ENCODE peak calls at places on chromosomes 1 and 21, in seven cellular contexts. I, K, H, S, N, D and V are unnamed samples.

GRCh38 chr1:233113009-233113712 is 162.8 kb downstream of the NTPCR start:
- DNase-seq in N (peak), I (peak), D (peak), K (peak), S (peak), H (peak), V (peak)

GRCh38 chr1:14466006-14466405 is 132.5 kb upstream of the KAZN start:
- DNase-seq in K (no peak), D (no peak), N (no peak), S (no peak), H (no peak), I (no peak), V (no peak)

GRCh38 chr1:161190962-161191521 is 7.8 kb downstream of the ADAMTS4 start:
- DNase-seq in H (no peak), S (no peak), D (no peak), N (no peak), K (peak), I (no peak), V (no peak)

GRCh38 chr1:180123463-180123936 is 31.2 kb upstream of the QSOX1 start:
- DNase-seq in N (peak), K (no peak), S (peak), I (no peak), D (no peak), H (peak), V (peak)

GRCh38 chr21:43717166-43717853 is 1.6 kb upstream of the PDXK start:
- DNase-seq in K (peak), N (no peak), I (no peak), H (no peak), D (no peak), S (no peak), V (no peak)

GRCh38 chr21:21973806-21974205 is 975.6 kb downstream of the NCAM2 start:
- DNase-seq in I (no peak), H (no peak), D (peak), N (no peak), K (no peak), S (peak), V (no peak)

GRCh38 chr1:222416001-222416791 is 131.7 kb downstream of the HHIPL2 start:
- DNase-seq in H (no peak), S (no peak), I (no peak), N (no peak), D (no peak), K (no peak), V (no peak)

GRCh38 chr1:179129702-179130473 is 48.0 kb downstream of the TOR3A start:
- DNase-seq in N (no peak), K (no peak), H (peak), D (no peak), I (peak), S (peak), V (peak)

GRCh38 chr21:25421327-25422028 is 185.8 kb downstream of the MRPL39 start:
- DNase-seq in I (no peak), S (peak), H (peak), D (peak), K (no peak), N (no peak), V (peak)

GRCh38 chr1:78229344-78229743 is 183.6 kb downstream of the GIPC2 start:
- DNase-seq in I (no peak), N (peak), H (peak), D (no peak), S (peak), K (no peak), V (peak)

GRCh38 chr1:164588388-164589341 is 29.7 kb downstream of the PBX1 start:
- DNase-seq in D (peak), K (peak), I (no peak), S (peak), N (no peak), H (peak), V (no peak)

GRCh38 chr1:23217421-23218115 is at the start of gene HTR1D:
- DNase-seq in S (no peak), K (no peak), N (no peak), H (no peak), D (peak), I (peak), V (no peak)

GRCh38 chr1:236168716-236169429 is 26.5 kb downstream of the GPR137B start:
- DNase-seq in S (peak), D (no peak), I (no peak), N (peak), K (peak), H (peak), V (peak)

GRCh38 chr21:15638856-15639549 is 90.8 kb upstream of the USP25 start:
- DNase-seq in K (no peak), I (no peak), D (peak), H (peak), N (peak), S (no peak), V (peak)

GRCh38 chr1:101198842-101199636 is 37.8 kb upstream of the S1PR1 start:
- DNase-seq in H (no peak), D (no peak), N (no peak), S (no peak), K (no peak), I (peak), V (no peak)

GRCh38 chr1:178134061-178134460 is 40.2 kb downstream of the RASAL2 start:
- DNase-seq in D (no peak), K (no peak), H (peak), N (no peak), I (no peak), S (peak), V (peak)

GRCh38 chr1:201266774-201267173 is 16.5 kb upstream of the PKP1 start:
- DNase-seq in H (peak), S (peak), I (no peak), K (no peak), D (no peak), N (peak), V (peak)

GRCh38 chr1:62735491-62736171 is 47.4 kb upstream of the DOCK7 start:
- DNase-seq in K (no peak), S (peak), N (no peak), D (no peak), I (no peak), H (peak), V (peak)

GRCh38 chr1:974687-975328 is 7.1 kb downstream of the PERM1 start:
- DNase-seq in H (no peak), N (no peak), S (no peak), D (no peak), I (no peak), K (peak), V (no peak)

GRCh38 chr1:155950829-155951228 is 9.4 kb downstream of the RXFP4 start:
- DNase-seq in S (no peak), I (no peak), K (no peak), N (no peak), H (no peak), D (no peak), V (no peak)

GRCh38 chr1:37519613-37520012 is 5.0 kb upstream of the MEAF6 start:
- DNase-seq in D (no peak), N (no peak), H (no peak), S (no peak), I (no peak), K (no peak), V (no peak)

GRCh38 chr21:30189763-30190162 is 23.2 kb upstream of the CLDN17 start:
- DNase-seq in S (no peak), N (no peak), H (no peak), K (no peak), I (no peak), D (no peak), V (no peak)

GRCh38 chr1:55055951-55056631 is 16.7 kb downstream of the PCSK9 start:
- DNase-seq in I (no peak), D (no peak), N (no peak), S (no peak), H (no peak), K (no peak), V (no peak)

GRCh38 chr1:26686795-26687194 is 9.0 kb upstream of the ARID1A start:
- DNase-seq in N (no peak), S (peak), H (peak), K (no peak), D (peak), I (no peak), V (peak)

GRCh38 chr1:71087060-71087459 is 6.2 kb upstream of the ZRANB2 start:
- DNase-seq in S (no peak), D (no peak), K (no peak), H (no peak), N (no peak), I (no peak), V (no peak)

GRCh38 chr1:10679521-10680220 is 116.8 kb downstream of the CASZ1 start:
- DNase-seq in K (no peak), D (peak), H (peak), I (no peak), N (no peak), S (peak), V (peak)

GRCh38 chr1:169595764-169596711 is 9.8 kb upstream of the F5 start:
- DNase-seq in K (no peak), S (peak), H (peak), D (peak), I (no peak), N (no peak), V (peak)

DNA sequence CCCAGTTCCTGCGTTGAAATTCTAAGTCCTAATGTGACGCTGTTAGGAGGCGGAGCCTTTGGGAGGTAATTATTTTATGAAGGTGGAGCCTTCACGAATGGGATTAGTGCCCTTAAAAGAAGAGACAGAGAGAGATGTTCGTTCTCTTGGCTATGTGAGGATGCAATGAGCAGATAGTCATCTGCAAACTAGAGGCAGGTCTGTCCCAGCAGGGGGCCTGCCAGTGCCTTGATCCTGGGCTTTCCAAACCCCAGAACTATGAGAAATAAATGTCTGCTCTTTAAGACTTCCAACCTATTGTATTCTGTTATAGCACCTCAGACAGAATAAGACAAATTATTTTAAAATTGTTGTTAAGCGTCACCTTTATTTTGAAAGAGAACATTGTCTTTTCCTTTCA is 123.1 kb upstream of the KCNJ6 start:
- DNase-seq in N (no peak), D (no peak), I (no peak), S (no peak), H (no peak), K (no peak), V (no peak)
- TF ChIP-seq CTCF in N (no peak), D (no peak), I (no peak), S (no peak), H (no peak), K (no peak), V (no peak)

DNA sequence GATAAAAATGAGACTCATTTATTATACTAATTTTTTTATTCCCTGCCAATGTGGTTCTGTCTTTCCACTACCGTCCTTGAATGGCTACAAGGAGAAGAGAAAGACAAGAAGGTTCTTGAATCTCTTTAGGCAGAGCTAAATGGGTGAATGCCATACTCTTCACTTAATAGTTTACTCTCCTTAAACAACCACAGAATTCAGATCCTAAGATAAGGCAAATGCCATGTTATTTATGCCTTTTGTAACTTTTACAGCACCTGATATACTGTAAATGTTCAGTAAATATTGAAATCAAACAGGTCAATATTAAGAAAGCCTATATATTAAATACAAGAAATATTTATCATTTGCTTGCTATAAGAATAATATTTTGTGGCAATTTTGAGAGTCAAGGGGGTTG is 58.4 kb downstream of the IGSF5 start:
- DNase-seq in K (no peak), S (no peak), I (no peak), D (no peak), N (no peak), H (no peak), V (no peak)
- TF ChIP-seq CTCF in K (no peak), S (no peak), I (no peak), D (no peak), N (no peak), H (no peak), V (no peak)

GRCh38 chr1:93846151-93846928 is 32.7 kb downstream of the DNTTIP2 start:
- DNase-seq in S (peak), N (peak), H (peak), D (peak), K (peak), I (peak), V (peak)
- TF ChIP-seq CTCF in S (peak), N (peak), H (peak), D (peak), K (peak), I (no peak), V (no peak)

GRCh38 chr1:229124471-229125198 is 146.3 kb upstream of the RAB4A start:
- DNase-seq in H (no peak), D (no peak), I (no peak), S (no peak), N (no peak), K (no peak), V (no peak)
- TF ChIP-seq CTCF in H (no peak), D (no peak), I (no peak), S (no peak), N (no peak), K (no peak), V (no peak)

DNA sequence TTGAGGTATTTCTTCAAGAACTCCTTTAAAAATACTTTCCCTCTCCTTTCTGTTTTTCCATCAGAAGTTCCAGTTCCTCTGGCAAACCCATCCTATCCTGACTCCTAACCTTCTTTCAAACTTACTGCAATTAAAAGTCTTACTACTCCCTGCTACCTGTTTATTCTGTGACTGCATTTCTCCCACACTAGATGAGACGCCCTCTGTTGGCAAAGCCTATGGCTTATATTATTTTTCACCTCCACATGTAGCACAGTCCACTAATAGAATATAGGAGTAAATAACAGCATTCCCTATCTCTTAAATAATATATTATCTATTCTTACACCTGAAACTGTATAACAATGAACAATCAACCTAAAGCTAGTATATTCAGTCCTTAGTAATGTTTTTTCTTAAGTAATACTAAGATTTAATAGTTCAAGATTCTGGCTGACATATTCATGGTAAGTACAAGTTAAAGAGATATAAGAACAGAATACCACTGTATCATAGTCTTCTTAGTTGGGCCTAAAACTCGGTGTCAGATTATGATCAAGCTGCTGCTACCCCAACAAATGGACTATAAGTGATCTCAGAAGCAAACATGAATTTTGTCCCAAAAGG is 54.8 kb downstream of the RAB3GAP2 start:
- DNase-seq in S (no peak), N (no peak), I (no peak), D (peak), K (no peak), H (no peak), V (peak)
- TF ChIP-seq CTCF in S (peak), N (peak), I (peak), D (peak), K (no peak), H (peak), V (peak)

DNA sequence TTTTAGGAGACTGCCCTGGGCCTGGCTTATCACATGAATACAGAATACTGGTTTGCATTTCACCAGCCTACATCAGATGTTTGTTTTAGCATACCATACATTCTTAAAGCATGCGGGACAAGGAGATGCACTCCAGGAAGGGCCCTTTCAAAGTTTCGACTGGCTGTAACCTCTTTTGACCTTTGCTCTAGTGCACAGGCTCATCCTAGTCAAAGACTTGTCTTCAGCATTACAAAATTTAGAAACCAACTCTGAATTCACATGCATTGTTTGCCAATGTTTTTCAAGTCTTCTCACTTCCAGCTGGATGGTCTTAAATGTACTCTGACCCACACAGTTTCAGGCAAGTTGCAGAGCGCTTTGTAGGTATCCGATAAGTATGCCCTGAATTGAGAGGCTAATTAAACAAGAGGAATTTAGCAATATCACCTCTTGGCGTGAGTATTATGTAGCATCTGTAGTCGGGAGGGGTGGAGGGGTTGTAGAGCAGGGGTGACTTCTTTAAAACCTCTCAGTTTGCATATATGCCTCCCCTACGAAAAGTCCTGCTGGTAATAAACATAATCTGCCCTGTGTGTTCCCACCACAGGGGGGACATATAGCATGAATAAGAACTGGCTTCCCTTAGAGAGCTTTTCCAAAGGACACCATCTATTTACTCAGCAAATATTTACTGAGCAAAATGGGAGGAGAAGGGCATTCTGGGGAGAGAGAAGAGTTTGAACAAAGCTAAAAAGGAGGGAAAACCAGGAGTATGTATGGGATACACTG is 24.4 kb upstream of the AHCYL1 start:
- DNase-seq in I (no peak), N (peak), D (peak), S (peak), K (no peak), H (peak), V (peak)
- TF ChIP-seq CTCF in I (no peak), N (peak), D (no peak), S (peak), K (no peak), H (no peak), V (no peak)